ENCODE peak calls at places on chromosome 12, in five cellular contexts. K is left lung, O is adrenal gland, D is mammary epithelial cell, Z is A549. G is an unnamed sample.

GRCh38 chr12:120199595-120200306 is 1.2 kb downstream of the RPLP0 start:
- DNase-seq in K (no peak), D (peak; percentile 58), Z (no peak), O (peak; percentile 43), G (no peak)

GRCh38 chr12:116720129-116720528 is 17.7 kb downstream of the SPRING1 start:
- DNase-seq in D (no peak), O (no peak), K (no peak), Z (no peak), G (no peak)

GRCh38 chr12:116288735-116289134 is 11.2 kb upstream of the MED13L start:
- DNase-seq in Z (no peak), O (no peak), D (no peak), K (no peak), G (no peak)

GRCh38 chr12:23640754-23641153 is 308.7 kb downstream of the SOX5 start:
- DNase-seq in D (no peak), Z (no peak), K (no peak), O (no peak), G (no peak)

GRCh38 chr12:112496493-112496892 is 77.7 kb downstream of the PTPN11 start:
- DNase-seq in D (no peak), O (no peak), K (no peak), Z (no peak), G (no peak)

GRCh38 chr12:117012189-117012805 is 86.9 kb downstream of the TESC start:
- DNase-seq in O (no peak), D (peak; percentile 43), K (no peak), Z (no peak), G (no peak)

GRCh38 chr12:118302053-118302452 is 70.7 kb downstream of the TAOK3 start:
- DNase-seq in K (no peak), D (peak; percentile 81), Z (no peak), O (no peak), G (no peak)

GRCh38 chr12:5965950-5966383 is 20.9 kb upstream of the ANO2 start:
- DNase-seq in D (peak; percentile 27), O (peak; percentile 54), K (no peak), Z (peak; percentile 66), G (no peak)

GRCh38 chr12:93318720-93319522 is 58.8 kb upstream of the NUDT4 start:
- DNase-seq in D (no peak), K (no peak), Z (no peak), O (no peak), G (no peak)

GRCh38 chr12:104670439-104671406 is 214.0 kb downstream of the CHST11 start:
- DNase-seq in K (peak; percentile 80), Z (peak; percentile 21), O (no peak), D (no peak), G (no peak)

GRCh38 chr12:71045781-71046180 is 112.0 kb downstream of the TSPAN8 start:
- DNase-seq in Z (no peak), D (no peak), O (no peak), K (no peak), G (no peak)

GRCh38 chr12:98355322-98355721 is 160.1 kb upstream of the TMPO start:
- DNase-seq in O (no peak), D (peak; percentile 75), Z (peak; percentile 18), K (no peak), G (no peak)

GRCh38 chr12:111578276-111578970 is 20.7 kb downstream of the ATXN2 start:
- DNase-seq in O (peak; percentile 30), D (peak; percentile 63), K (no peak), Z (peak; percentile 64), G (no peak)

GRCh38 chr12:63013302-63013701 is 78.4 kb upstream of the PPM1H start:
- DNase-seq in K (no peak), Z (no peak), O (no peak), D (no peak), G (no peak)

DNA sequence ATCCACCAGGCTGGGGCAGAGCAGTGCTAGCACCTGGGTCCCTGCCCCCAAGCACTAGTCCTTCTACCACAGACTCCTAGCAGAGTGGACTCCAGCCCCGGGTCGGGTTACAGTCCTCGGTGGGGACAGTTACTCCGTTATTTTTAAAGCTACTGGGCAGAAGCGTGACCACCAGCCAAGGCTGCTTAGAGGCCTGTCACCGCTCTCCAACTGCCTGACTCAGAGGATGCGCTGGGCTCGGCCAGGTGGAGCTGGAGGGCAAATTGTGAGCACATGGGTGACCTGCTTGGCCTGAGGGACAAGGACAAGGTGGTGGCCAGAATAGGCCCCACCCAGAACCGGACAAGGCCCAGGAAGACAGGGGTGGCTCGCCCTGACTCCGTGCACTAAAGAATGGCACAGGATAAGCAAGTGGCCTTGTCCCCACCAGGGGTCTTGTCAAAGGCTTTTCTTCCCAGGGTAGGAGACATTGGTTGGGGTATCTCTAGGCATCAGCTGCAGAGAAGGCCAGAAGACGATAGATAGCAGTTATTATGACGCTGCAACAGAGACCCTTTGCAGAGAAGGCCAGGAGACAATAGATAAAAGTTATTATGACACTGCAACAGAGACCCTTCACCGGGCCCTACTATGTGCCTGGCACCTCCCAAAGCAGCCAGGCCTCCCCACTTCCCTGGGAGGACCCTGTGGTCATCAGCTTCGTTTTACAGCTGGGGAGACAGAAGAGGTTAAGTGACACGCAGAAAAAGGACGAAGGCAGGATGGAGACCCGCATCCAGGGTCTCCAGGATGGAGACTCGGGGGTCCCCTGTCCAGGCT is 1.6 kb downstream of the ABCB9 start:
- DNase-seq in Z (no peak), O (no peak), K (no peak), D (no peak), G (no peak)
- H3K4me3 ChIP-seq in Z (no peak overlapping the region), O (no peak overlapping the region), K (no peak overlapping the region), D (no peak overlapping the region), G (peak overlapping the region; percentile 66)

DNA sequence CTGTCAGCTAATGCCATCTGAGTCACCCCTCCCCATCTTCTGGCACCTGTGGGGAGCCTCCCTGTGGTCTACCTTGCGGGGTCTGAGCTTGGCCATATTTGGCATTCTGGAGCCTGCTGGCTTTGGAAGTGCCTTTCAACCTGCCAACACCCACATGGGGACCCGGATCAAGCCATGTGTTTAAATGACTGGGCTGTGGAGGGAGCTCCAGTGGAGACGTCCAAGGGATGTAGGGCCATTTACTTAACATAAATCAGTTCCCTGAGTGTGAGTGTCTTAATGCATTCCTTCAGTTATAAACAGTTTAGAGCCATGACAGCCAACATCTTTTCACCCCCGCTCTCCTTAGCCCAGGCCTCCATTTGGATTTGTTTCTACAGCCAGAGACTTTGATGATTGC is 22.0 kb downstream of the CACNA1C start:
- DNase-seq in K (no peak), D (no peak), O (no peak), Z (no peak), G (no peak)
- H3K4me1 ChIP-seq in K (peaks cover 4% of the 10 kb centered on the region), D (peaks cover 9% of the 10 kb centered on the region), O (no peaks in the 10 kb centered on the region), Z (no peaks in the 10 kb centered on the region), G (no peaks in the 10 kb centered on the region)

DNA sequence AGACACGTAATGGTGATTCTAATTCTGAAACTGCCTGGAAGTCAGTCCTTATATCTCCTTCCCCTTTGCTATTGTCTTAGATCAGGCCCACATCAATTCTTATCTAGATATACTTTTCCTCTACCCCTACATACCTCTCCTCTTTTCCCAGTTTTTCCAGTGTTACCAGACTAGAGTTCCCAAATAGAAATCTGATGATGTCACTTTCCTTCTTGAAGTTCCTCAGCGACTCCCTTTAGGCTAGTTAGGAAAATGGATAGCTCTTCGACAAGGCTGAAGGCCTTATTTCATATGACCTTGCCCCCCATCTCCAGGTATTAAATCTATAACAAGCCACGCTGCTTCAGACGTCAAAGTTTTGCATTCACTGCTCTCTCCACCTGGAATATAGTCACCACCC is 201.1 kb upstream of the ATP2B1 start:
- DNase-seq in K (no peak), D (no peak), O (no peak), Z (no peak), G (no peak)
- H3K4me3 ChIP-seq in K (no peak overlapping the region), D (no peak overlapping the region), O (no peak overlapping the region), Z (no peak overlapping the region), G (no peak overlapping the region)

GRCh38 chr12:11661491-11662085 is 12.1 kb downstream of the ETV6 start:
- DNase-seq in Z (no peak), K (no peak), O (no peak), D (peak; percentile 86), G (no peak)

GRCh38 chr12:11664101-11664500 is 14.6 kb downstream of the ETV6 start:
- DNase-seq in D (no peak), O (no peak), K (no peak), Z (no peak), G (no peak)

GRCh38 chr12:11660624-11661023 is 11.2 kb downstream of the ETV6 start:
- DNase-seq in D (no peak), O (no peak), Z (no peak), K (no peak), G (no peak)

GRCh38 chr12:11662369-11662768 is 12.9 kb downstream of the ETV6 start:
- DNase-seq in K (no peak), Z (no peak), D (no peak), O (no peak), G (no peak)

GRCh38 chr12:11663128-11663527 is 13.7 kb downstream of the ETV6 start:
- DNase-seq in Z (no peak), K (no peak), O (no peak), D (no peak), G (no peak)
- H3K4me1 ChIP-seq in Z (peaks cover 9% of the 10 kb centered on the region), K (peaks cover 9% of the 10 kb centered on the region), O (peaks cover 7% of the 10 kb centered on the region), D (peaks cover 26% of the 10 kb centered on the region), G (peaks cover 53% of the 10 kb centered on the region)

DNA sequence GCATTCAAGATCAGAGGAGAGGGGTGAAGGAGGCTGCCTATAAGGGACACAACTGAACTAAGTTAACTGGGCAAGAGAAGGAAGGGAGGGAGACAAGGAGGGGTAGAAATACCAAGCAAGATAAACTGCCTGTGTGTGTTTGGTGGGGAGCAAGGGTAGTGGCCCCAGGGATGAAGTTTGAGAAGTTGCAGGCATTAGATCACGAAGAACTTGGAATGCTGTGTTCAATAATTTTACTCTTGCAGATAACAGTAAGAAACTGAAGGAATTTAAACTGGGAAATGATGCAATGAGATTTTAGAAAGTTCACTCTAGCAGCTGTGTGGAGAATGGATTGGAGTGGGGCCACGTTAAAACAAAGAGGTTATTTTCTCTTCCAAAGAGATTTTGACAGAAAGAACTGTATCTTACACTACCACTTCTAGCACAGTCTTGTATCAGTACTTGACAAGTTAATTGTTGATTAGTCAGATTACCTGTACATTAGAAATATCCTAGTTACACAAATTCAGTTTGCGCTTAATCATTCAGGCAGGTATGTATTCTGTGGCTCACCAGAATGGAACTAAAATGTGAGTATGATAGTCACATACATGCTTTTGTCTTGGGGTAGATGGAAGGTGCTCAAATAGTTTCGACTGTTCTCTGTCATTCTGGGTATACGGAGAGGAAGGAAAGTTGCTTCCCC is 7.4 kb downstream of the PKP2 start:
- DNase-seq in O (no peak), Z (no peak), K (no peak), D (peak; percentile 81), G (no peak)
- H3K4me3 ChIP-seq in O (no peak overlapping the region), Z (no peak overlapping the region), K (no peak overlapping the region), D (no peak overlapping the region), G (no peak overlapping the region)

G was measured in suprapubic skin.